ENCODE peak calls at places on chromosomes 1 and 21, in seven cellular contexts. S, D, E, N, Y, C and L are unnamed samples. For H3K36me3 and H3K4me1, the result is how much of the 10 kb centered on the place peaks cover.

GRCh38 chr1:102234753-102235359 is 238.1 kb upstream of the OLFM3 start:
- DNase-seq in C (no peak), Y (no peak), E (no peak), D (no peak), N (no peak), S (no peak), L (no peak)

GRCh38 chr1:75115654-75116053 is 18.5 kb upstream of the LHX8 start:
- DNase-seq in D (no peak), N (no peak), C (no peak), E (no peak), S (no peak), Y (no peak), L (no peak)

GRCh38 chr1:24489674-24490073 is 13.0 kb upstream of the RCAN3 start:
- DNase-seq in Y (no peak), S (no peak), C (no peak), E (no peak), D (no peak), N (no peak), L (no peak)

GRCh38 chr1:6260961-6261614 is at the start of gene GPR153:
- DNase-seq in C (peak), S (no peak), Y (no peak), D (peak), N (peak), E (no peak), L (peak)

GRCh38 chr1:214604543-214604942 is 1.5 kb downstream of the CENPF start:
- DNase-seq in C (no peak), N (no peak), Y (peak), D (no peak), E (no peak), S (no peak), L (no peak)

GRCh38 chr21:27571706-27572105 is 604.8 kb upstream of the ADAMTS5 start:
- DNase-seq in E (no peak), C (no peak), D (no peak), N (no peak), S (no peak), Y (peak), L (no peak)

GRCh38 chr1:125118147-125118993 is 3933.6 kb downstream of the SRGAP2C start:
- DNase-seq in Y (no peak), C (no peak), E (no peak), S (no peak), D (no peak), N (no peak), L (no peak)

GRCh38 chr1:153768316-153769126 is 6.7 kb upstream of the SLC27A3 start:
- DNase-seq in C (no peak), E (peak), Y (no peak), N (peak), S (no peak), D (no peak), L (no peak)

GRCh38 chr1:206035027-206035426 is 11.3 kb upstream of the CTSE start:
- DNase-seq in D (no peak), C (no peak), Y (no peak), S (no peak), E (no peak), N (peak), L (no peak)

GRCh38 chr1:58592521-58593134 is 15.6 kb upstream of the TACSTD2 start:
- DNase-seq in D (peak), C (peak), N (peak), S (no peak), E (peak), Y (peak), L (no peak)

GRCh38 chr21:40043423-40043822 is 176.2 kb downstream of the PCP4 start:
- DNase-seq in E (no peak), D (no peak), S (no peak), N (no peak), Y (no peak), C (no peak), L (no peak)

GRCh38 chr1:43421976-43422750 is 31.6 kb downstream of the HYI start:
- DNase-seq in C (no peak), S (no peak), Y (no peak), N (no peak), E (no peak), D (no peak), L (no peak)

GRCh38 chr1:228073061-228073869 is 9.2 kb upstream of the ARF1 start:
- DNase-seq in E (no peak), D (peak), N (peak), Y (no peak), C (no peak), S (no peak), L (no peak)

GRCh38 chr1:11487196-11487751 is 8.3 kb downstream of the DISP3 start:
- DNase-seq in C (no peak), N (no peak), E (no peak), S (no peak), Y (no peak), D (peak), L (no peak)

GRCh38 chr1:23246274-23246673 is 29.0 kb upstream of the HTR1D start:
- DNase-seq in S (no peak), D (no peak), C (no peak), N (no peak), Y (no peak), E (no peak), L (no peak)

GRCh38 chr1:229119876-229120275 is 151.0 kb upstream of the RAB4A start:
- DNase-seq in E (no peak), N (no peak), C (no peak), S (no peak), D (no peak), Y (peak), L (no peak)

GRCh38 chr1:79079770-79080169 is 73.2 kb upstream of the ADGRL4 start:
- DNase-seq in N (no peak), D (no peak), S (no peak), E (no peak), C (no peak), Y (peak), L (no peak)

GRCh38 chr1:47395433-47395832 is 20.7 kb upstream of the FOXE3 start:
- DNase-seq in D (no peak), Y (no peak), C (no peak), S (no peak), N (no peak), E (no peak), L (no peak)

GRCh38 chr21:44087426-44088400 is 19.5 kb upstream of the PWP2 start:
- DNase-seq in N (peak), Y (no peak), S (no peak), C (no peak), D (no peak), E (no peak), L (no peak)

GRCh38 chr1:23421752-23422312 is 2.7 kb downstream of the TCEA3 start:
- DNase-seq in D (peak), N (no peak), C (no peak), Y (peak), S (no peak), E (no peak), L (no peak)

GRCh38 chr21:45892156-45892919 is 89.2 kb upstream of the COL6A1 start:
- DNase-seq in N (no peak), D (no peak), E (no peak), C (peak), S (peak), Y (no peak), L (peak)

GRCh38 chr1:74010206-74010605 is 187.8 kb downstream of the LRRIQ3 start:
- DNase-seq in E (no peak), Y (no peak), N (no peak), S (no peak), C (no peak), D (no peak), L (no peak)

GRCh38 chr21:16536661-16537359 is 807.0 kb downstream of the USP25 start:
- DNase-seq in D (no peak), Y (peak), C (no peak), S (no peak), E (no peak), N (no peak), L (no peak)

GRCh38 chr1:247294282-247294681 is 37.4 kb downstream of the ZNF496 start:
- DNase-seq in D (no peak), C (no peak), E (no peak), N (no peak), S (no peak), Y (peak), L (no peak)

GRCh38 chr1:79193211-79194079 is 186.9 kb upstream of the ADGRL4 start:
- DNase-seq in C (no peak), N (no peak), Y (peak), E (no peak), D (no peak), S (no peak), L (no peak)

GRCh38 chr1:85579619-85580018 is 942 bp upstream of the CCN1 start:
- DNase-seq in E (no peak), N (no peak), Y (peak), C (peak), S (no peak), D (peak), L (no peak)

GRCh38 chr1:248421384-248421783 is 18.5 kb downstream of the OR2T1 start:
- DNase-seq in S (no peak), D (no peak), E (no peak), Y (no peak), C (no peak), N (no peak), L (no peak)

GRCh38 chr1:92464588-92465255 is 22.0 kb downstream of the GFI1 start:
- DNase-seq in E (no peak), Y (no peak), D (no peak), N (no peak), C (no peak), S (no peak), L (no peak)

GRCh38 chr1:118535901-118536300 is 350.9 kb upstream of the SPAG17 start:
- DNase-seq in Y (no peak), N (no peak), S (no peak), D (no peak), E (no peak), C (no peak), L (no peak)

GRCh38 chr1:11653616-11654570 is at the start of gene FBXO2:
- DNase-seq in D (no peak), Y (no peak), E (no peak), N (peak), S (peak), C (peak), L (no peak)

GRCh38 chr1:218945050-218945449 is 228.6 kb upstream of the LYPLAL1 start:
- DNase-seq in C (no peak), Y (peak), D (no peak), E (no peak), N (no peak), S (no peak), L (no peak)

GRCh38 chr1:179269071-179269470 is 24.5 kb upstream of the SOAT1 start:
- DNase-seq in C (no peak), S (no peak), D (no peak), Y (no peak), E (no peak), N (no peak), L (no peak)

GRCh38 chr1:180501865-180502360 is 464 bp downstream of the ACBD6 start:
- DNase-seq in Y (no peak), N (no peak), E (no peak), C (no peak), S (no peak), D (no peak), L (no peak)

GRCh38 chr21:35586305-35586704 is 474.0 kb downstream of the SETD4 start:
- DNase-seq in E (no peak), S (no peak), C (no peak), N (no peak), Y (no peak), D (no peak), L (no peak)

GRCh38 chr1:153597206-153597605 is 15.7 kb downstream of the S100A16 start:
- DNase-seq in S (no peak), C (no peak), E (no peak), Y (peak), D (no peak), N (no peak), L (no peak)

GRCh38 chr1:116874622-116875277 is 35.0 kb upstream of the PTGFRN start:
- DNase-seq in Y (no peak), S (no peak), D (no peak), N (no peak), C (no peak), E (no peak), L (no peak)

GRCh38 chr1:26471201-26471497 is 1.1 kb upstream of the HMGN2 start:
- DNase-seq in D (no peak), N (no peak), E (no peak), C (no peak), Y (no peak), S (no peak), L (no peak)

GRCh38 chr1:200660719-200661118 is 9.0 kb downstream of the DDX59 start:
- DNase-seq in S (no peak), D (peak), Y (no peak), C (peak), N (no peak), E (no peak), L (no peak)

GRCh38 chr1:161085165-161085564 is 4.2 kb downstream of the NECTIN4 start:
- DNase-seq in S (no peak), E (no peak), C (no peak), D (no peak), N (no peak), Y (no peak), L (no peak)

GRCh38 chr1:165476776-165477175 is 31.9 kb upstream of the RXRG start:
- DNase-seq in D (no peak), N (no peak), Y (no peak), S (no peak), C (no peak), E (no peak), L (no peak)

DNA sequence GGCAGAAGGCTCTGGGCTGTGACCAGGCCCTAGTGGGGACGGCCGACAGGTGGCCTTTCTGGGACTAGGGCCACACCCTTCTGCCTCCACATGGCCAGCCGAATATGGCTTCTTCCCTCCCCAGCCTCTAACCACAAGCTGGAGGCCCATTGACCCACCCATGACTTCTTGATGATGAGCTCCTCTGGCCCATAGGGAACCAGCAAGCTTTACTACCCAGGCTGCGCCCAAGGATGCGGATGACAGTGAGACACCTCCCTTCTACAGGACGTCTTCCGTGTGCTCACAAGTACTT is 41.0 kb downstream of the LDLRAD2 start:
- DNase-seq in S (no peak), E (no peak), Y (no peak), C (no peak), D (no peak), N (no peak), L (no peak)
- H3K36me3 ChIP-seq in S (under half), E (under half), Y (half or more), C (under half), D (half or more), N (half or more), L (under half)

GRCh38 chr1:151936203-151936602 is 26.9 kb upstream of the THEM4 start:
- DNase-seq in Y (no peak), N (no peak), S (no peak), E (no peak), D (no peak), C (no peak), L (no peak)

GRCh38 chr1:151936653-151937052 is 27.3 kb upstream of the THEM4 start:
- DNase-seq in D (no peak), N (no peak), Y (no peak), E (no peak), S (no peak), C (no peak), L (no peak)

GRCh38 chr1:151939141-151939540 is 29.8 kb upstream of the THEM4 start:
- DNase-seq in N (no peak), Y (no peak), S (no peak), E (no peak), C (no peak), D (no peak), L (no peak)

GRCh38 chr1:151935154-151935553 is 25.8 kb upstream of the THEM4 start:
- DNase-seq in Y (peak), C (no peak), E (no peak), S (no peak), D (no peak), N (no peak), L (no peak)

GRCh38 chr1:151934048-151934493 is 24.8 kb upstream of the THEM4 start:
- DNase-seq in E (peak), N (peak), S (peak), D (no peak), C (no peak), Y (peak), L (peak)
- H3K4me1 ChIP-seq in E (under half), N (under half), S (under half), D (under half), C (under half), Y (under half), L (under half)

GRCh38 chr1:236013330-236013729 is 51.6 kb downstream of the NID1 start:
- DNase-seq in C (no peak), N (no peak), D (no peak), Y (no peak), E (no peak), S (no peak), L (no peak)
- H3K36me3 ChIP-seq in C (under half), N (under half), D (half or more), Y (under half), E (under half), S (under half), L (under half)

GRCh38 chr21:34020934-34021553 is 52.3 kb upstream of the MRPS6 start:
- DNase-seq in S (no peak), D (no peak), E (no peak), Y (no peak), N (no peak), C (no peak), L (no peak)
- H3K4me1 ChIP-seq in S (under half), D (under half), E (under half), Y (under half), N (under half), C (under half), L (under half)